ENCODE peak calls at places on chromosomes 1 and 21, in four cellular contexts. S, Z, A and E are unnamed samples.

GRCh38 chr1:145991799-145992412 is 4.5 kb downstream of the TXNIP start:
- DNase-seq in Z (no peak), S (no peak), A (no peak), E (no peak)

GRCh38 chr1:158329300-158329699 is 2.0 kb downstream of the CD1B start:
- DNase-seq in Z (no peak), S (no peak), A (no peak), E (no peak)

GRCh38 chr1:113615425-113615824 is 143.9 kb downstream of the PHTF1 start:
- DNase-seq in S (no peak), Z (no peak), A (no peak), E (no peak)

GRCh38 chr1:67897270-67897949 is 64.1 kb upstream of the GNG12 start:
- DNase-seq in Z (no peak), S (no peak), A (no peak), E (no peak)

GRCh38 chr1:37477198-37477931 is 3.0 kb downstream of the ZC3H12A start:
- DNase-seq in Z (peak), A (peak), S (peak), E (no peak)

GRCh38 chr1:36458910-36459309 is 5.3 kb downstream of the MRPS15 start:
- DNase-seq in S (no peak), A (no peak), Z (no peak), E (no peak)

GRCh38 chr21:29376556-29376955 is 77.8 kb downstream of the BACH1 start:
- DNase-seq in S (peak), Z (peak), A (no peak), E (peak)

GRCh38 chr1:207745285-207745684 is 6.6 kb upstream of the CD46 start:
- DNase-seq in A (no peak), Z (no peak), S (no peak), E (no peak)

GRCh38 chr1:209404577-209404976 is 178.9 kb upstream of the CAMK1G start:
- DNase-seq in S (no peak), Z (no peak), A (no peak), E (no peak)

GRCh38 chr1:158506369-158506987 is 34.5 kb downstream of the OR10R2 start:
- DNase-seq in A (no peak), Z (peak), S (peak), E (peak)

GRCh38 chr1:206766251-206766856 is 4.2 kb upstream of the IL19 start:
- DNase-seq in Z (peak), S (peak), A (peak), E (no peak)

GRCh38 chr1:52842643-52843310 is at the start of gene ZYG11A:
- DNase-seq in Z (peak), S (peak), A (peak), E (no peak)

GRCh38 chr1:155064109-155064812 is 721 bp downstream of the EFNA4 start:
- DNase-seq in Z (no peak), S (no peak), A (no peak), E (no peak)

GRCh38 chr1:26824735-26825134 is 1.8 kb upstream of the ZDHHC18 start:
- DNase-seq in Z (no peak), S (no peak), A (no peak), E (no peak)

GRCh38 chr1:99472893-99473292 is 173.0 kb upstream of the PALMD start:
- DNase-seq in Z (no peak), S (no peak), A (no peak), E (no peak)

GRCh38 chr1:234608026-234608719 is 1.8 kb downstream of the IRF2BP2 start:
- DNase-seq in Z (peak), S (peak), A (peak), E (no peak)

GRCh38 chr1:68057564-68057963 is 7.1 kb upstream of the DIRAS3 start:
- DNase-seq in S (no peak), Z (no peak), A (no peak), E (no peak)

GRCh38 chr1:155134322-155134721 is 1.3 kb upstream of the SLC50A1 start:
- DNase-seq in A (no peak), Z (no peak), S (peak), E (no peak)

GRCh38 chr1:27607239-27607804 is 3.4 kb upstream of the AHDC1 start:
- DNase-seq in A (no peak), S (peak), Z (no peak), E (no peak)

GRCh38 chr21:44299458-44300261 is at the start of gene PFKL:
- DNase-seq in Z (no peak), S (peak), A (peak), E (no peak)

GRCh38 chr1:205268846-205269680 is 41.3 kb downstream of the TMCC2 start:
- DNase-seq in A (no peak), Z (no peak), S (no peak), E (no peak)

GRCh38 chr1:192914092-192914491 is 105.3 kb downstream of the RGS2 start:
- DNase-seq in S (no peak), A (no peak), Z (no peak), E (no peak)

GRCh38 chr1:211625040-211625439 is 46.1 kb upstream of the SLC30A1 start:
- DNase-seq in A (no peak), Z (no peak), S (no peak), E (no peak)

GRCh38 chr1:157968951-157969350 is 24.5 kb upstream of the KIRREL1 start:
- DNase-seq in S (no peak), A (no peak), Z (no peak), E (no peak)

GRCh38 chr1:220694866-220695382 is 4.8 kb downstream of the C1orf115 start:
- DNase-seq in S (no peak), Z (no peak), A (no peak), E (no peak)

GRCh38 chr1:181088079-181089016 is at the start of gene IER5:
- DNase-seq in A (peak), S (peak), Z (peak), E (peak)

GRCh38 chr1:24693827-24694379 is 50.8 kb downstream of the SRRM1 start:
- DNase-seq in S (no peak), A (no peak), Z (no peak), E (no peak)

GRCh38 chr21:34215911-34216310 is 142.5 kb downstream of the MRPS6 start:
- DNase-seq in S (no peak), A (no peak), Z (no peak), E (no peak)

GRCh38 chr1:165857046-165857801 is 29.8 kb downstream of the UCK2 start:
- DNase-seq in S (no peak), A (no peak), Z (no peak), E (no peak)

GRCh38 chr1:229874150-229874549 is 192.9 kb upstream of the GALNT2 start:
- DNase-seq in S (no peak), Z (no peak), A (no peak), E (no peak)

GRCh38 chr1:186566140-186566850 is 105.4 kb upstream of the PDC start:
- DNase-seq in S (no peak), Z (no peak), A (no peak), E (no peak)

GRCh38 chr1:167995038-167995437 is 58.2 kb upstream of the MPC2 start:
- DNase-seq in Z (no peak), A (no peak), S (no peak), E (no peak)

GRCh38 chr1:204286841-204287387 is 72.8 kb downstream of the PLEKHA6 start:
- DNase-seq in Z (peak), S (no peak), A (peak), E (no peak)

GRCh38 chr1:167715653-167716302 is 6.0 kb upstream of the MPZL1 start:
- DNase-seq in S (no peak), Z (no peak), A (no peak), E (no peak)